ENCODE peak calls at places on chromosome 3, in five cellular contexts. I, W, L, P and Z are unnamed samples. For H4K20me1, the result is how much of the 10 kb centered on the place peaks cover.

GRCh38 chr3:136931587-136931986 is 26.2 kb upstream of the IL20RB start:
- DNase-seq in L (no peak), W (no peak), I (no peak), P (no peak), Z (no peak)

GRCh38 chr3:106139834-106140233 is 271.0 kb upstream of the CBLB start:
- DNase-seq in L (no peak), I (no peak), W (no peak), P (no peak), Z (no peak)

GRCh38 chr3:148149556-148149955 is 548.1 kb upstream of the AGTR1 start:
- DNase-seq in P (no peak), W (no peak), L (no peak), I (no peak), Z (no peak)

GRCh38 chr3:37910666-37911400 is 49.2 kb downstream of the CTDSPL start:
- DNase-seq in P (no peak), I (no peak), W (no peak), L (no peak), Z (no peak)

GRCh38 chr3:141074529-141074928 is 23.4 kb downstream of the SPSB4 start:
- DNase-seq in I (no peak), L (no peak), P (no peak), W (no peak), Z (no peak)

GRCh38 chr3:20054549-20054987 is 14.3 kb downstream of the KAT2B start:
- DNase-seq in L (no peak), P (peak), I (no peak), W (peak), Z (peak)

GRCh38 chr3:183664913-183665381 is 29.5 kb downstream of the KLHL24 start:
- DNase-seq in W (no peak), I (no peak), P (no peak), L (no peak), Z (no peak)

GRCh38 chr3:99961756-99962515 is 144.3 kb downstream of the CMSS1 start:
- DNase-seq in W (no peak), L (no peak), P (no peak), I (no peak), Z (no peak)

GRCh38 chr3:10941972-10942371 is 50.6 kb upstream of the SLC6A1 start:
- DNase-seq in P (no peak), L (peak), W (no peak), I (peak), Z (no peak)

GRCh38 chr3:33425456-33425855 is 14.7 kb downstream of the UBP1 start:
- DNase-seq in I (no peak), W (no peak), P (no peak), L (no peak), Z (no peak)

GRCh38 chr3:194187543-194187942 is 51.6 kb downstream of the HES1 start:
- DNase-seq in I (no peak), W (no peak), L (no peak), P (no peak), Z (no peak)

GRCh38 chr3:115062412-115062956 is 84.6 kb downstream of the ZBTB20 start:
- DNase-seq in I (no peak), W (no peak), L (no peak), P (no peak), Z (no peak)

GRCh38 chr3:108804956-108805355 is 17.6 kb upstream of the TRAT1 start:
- DNase-seq in L (no peak), W (no peak), I (no peak), P (no peak), Z (no peak)

GRCh38 chr3:188294823-188295487 is 141.0 kb downstream of the LPP start:
- DNase-seq in P (no peak), I (no peak), W (peak), L (no peak), Z (peak)

GRCh38 chr3:123068227-123069020 is 1.6 kb downstream of the PDIA5 start:
- DNase-seq in L (no peak), W (peak), I (peak), P (no peak), Z (peak)

GRCh38 chr3:48289659-48290058 is 43.8 kb downstream of the SPINK8 start:
- DNase-seq in L (no peak), I (no peak), P (no peak), W (no peak), Z (no peak)

GRCh38 chr3:116059421-116060096 is 385.7 kb downstream of the LSAMP start:
- DNase-seq in L (peak), I (no peak), P (no peak), W (peak), Z (peak)

GRCh38 chr3:170007031-170007663 is 30.6 kb upstream of the GPR160 start:
- DNase-seq in L (no peak), P (peak), I (no peak), W (no peak), Z (peak)

GRCh38 chr3:66317750-66318366 is 97.1 kb downstream of the SLC25A26 start:
- DNase-seq in W (no peak), I (no peak), L (no peak), P (no peak), Z (no peak)

GRCh38 chr3:93988283-93988682 is 8.3 kb downstream of the ARL13B start:
- DNase-seq in L (no peak), P (no peak), I (no peak), W (no peak), Z (no peak)

GRCh38 chr3:2452249-2452648 is 353.6 kb downstream of the CNTN4 start:
- DNase-seq in W (no peak), I (no peak), L (no peak), P (no peak), Z (no peak)

GRCh38 chr3:138389841-138390581 is 41.6 kb downstream of the MRAS start:
- DNase-seq in P (no peak), W (peak), L (no peak), I (no peak), Z (peak)

GRCh38 chr3:188947401-188947982 is 224.3 kb upstream of the TPRG1 start:
- DNase-seq in W (peak), P (no peak), L (peak), I (peak), Z (no peak)

GRCh38 chr3:94862703-94863102 is 799.8 kb downstream of the NSUN3 start:
- DNase-seq in W (no peak), P (no peak), I (no peak), L (no peak), Z (peak)

GRCh38 chr3:58637509-58637908 is 29.1 kb downstream of the FAM3D start:
- DNase-seq in I (no peak), L (no peak), P (no peak), W (no peak), Z (no peak)

GRCh38 chr3:194573680-194574437 is 59.4 kb downstream of the TMEM44 start:
- DNase-seq in P (no peak), W (no peak), I (peak), L (peak), Z (peak)

GRCh38 chr3:58994746-58995330 is 55.0 kb downstream of the CFAP20DC start:
- DNase-seq in I (no peak), W (peak), P (peak), L (peak), Z (peak)

GRCh38 chr3:135844381-135844780 is 121.1 kb upstream of the PPP2R3A start:
- DNase-seq in L (no peak), W (no peak), P (no peak), I (no peak), Z (no peak)

GRCh38 chr3:7518471-7518870 is 657.6 kb downstream of the GRM7 start:
- DNase-seq in L (no peak), I (no peak), W (no peak), P (no peak), Z (no peak)

GRCh38 chr3:122572940-122573412 is 4.5 kb upstream of the PARP15 start:
- DNase-seq in I (no peak), W (no peak), L (no peak), P (peak), Z (peak)

GRCh38 chr3:56157693-56158092 is 310.6 kb downstream of the ERC2 start:
- DNase-seq in W (no peak), I (no peak), P (peak), L (no peak), Z (no peak)

GRCh38 chr3:71252466-71252865 is 331.1 kb downstream of the FOXP1 start:
- DNase-seq in L (no peak), I (no peak), W (no peak), P (no peak), Z (no peak)

GRCh38 chr3:184126006-184126405 is 9.2 kb upstream of the EIF2B5 start:
- DNase-seq in W (no peak), P (no peak), I (no peak), L (no peak), Z (no peak)

GRCh38 chr3:197417451-197417850 is 119.0 kb upstream of the DLG1 start:
- DNase-seq in I (no peak), P (no peak), W (no peak), L (no peak), Z (no peak)

GRCh38 chr3:172329070-172329469 is 119.2 kb downstream of the GHSR start:
- DNase-seq in P (no peak), L (no peak), W (no peak), I (no peak), Z (no peak)

GRCh38 chr3:74435631-74436030 is 178.8 kb downstream of the CNTN3 start:
- DNase-seq in L (no peak), I (no peak), W (no peak), P (no peak), Z (no peak)

GRCh38 chr3:156416846-156417581 is 137.9 kb downstream of the SSR3 start:
- DNase-seq in L (no peak), I (no peak), W (no peak), P (no peak), Z (no peak)
- TF ChIP-seq ATF3 in L (no peak), I (no peak), W (no peak), P (no peak), Z (no peak)

GRCh38 chr3:50168388-50168787 is 13.3 kb downstream of the SEMA3F start:
- DNase-seq in I (no peak), P (no peak), L (no peak), W (no peak), Z (no peak)

GRCh38 chr3:50169232-50169631 is 14.1 kb downstream of the SEMA3F start:
- DNase-seq in L (no peak), W (no peak), I (no peak), P (no peak), Z (no peak)

GRCh38 chr3:50167782-50168317 is 12.7 kb downstream of the SEMA3F start:
- DNase-seq in L (no peak), I (no peak), P (no peak), W (no peak), Z (no peak)

GRCh38 chr3:50169858-50170257 is 14.7 kb downstream of the SEMA3F start:
- DNase-seq in I (no peak), L (no peak), W (no peak), P (no peak), Z (no peak)

DNA sequence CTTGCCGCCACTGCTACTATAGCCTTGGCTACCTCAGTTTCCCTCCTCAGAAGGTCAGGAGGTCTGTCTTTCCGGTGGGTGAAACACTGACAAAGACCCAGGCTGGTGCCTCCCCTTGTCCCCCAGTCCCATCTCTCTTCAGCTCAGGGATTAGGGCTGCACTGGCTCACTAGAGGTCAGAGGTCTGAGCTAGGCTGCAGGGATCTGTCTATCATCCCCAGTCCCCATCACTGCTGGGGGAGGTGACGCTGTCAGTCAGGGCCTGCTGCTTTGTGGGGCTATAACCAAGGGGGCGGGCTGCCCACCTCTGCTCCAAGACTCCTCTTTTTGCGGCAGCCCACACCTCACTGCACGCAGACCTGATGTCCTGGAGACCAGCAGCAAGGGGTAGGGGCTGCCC is 13.7 kb downstream of the SEMA3F start:
- DNase-seq in P (no peak), I (no peak), W (no peak), L (no peak), Z (no peak)
- H4K20me1 ChIP-seq in P (under half), I (under half), W (under half), L (under half), Z (under half)

DNA sequence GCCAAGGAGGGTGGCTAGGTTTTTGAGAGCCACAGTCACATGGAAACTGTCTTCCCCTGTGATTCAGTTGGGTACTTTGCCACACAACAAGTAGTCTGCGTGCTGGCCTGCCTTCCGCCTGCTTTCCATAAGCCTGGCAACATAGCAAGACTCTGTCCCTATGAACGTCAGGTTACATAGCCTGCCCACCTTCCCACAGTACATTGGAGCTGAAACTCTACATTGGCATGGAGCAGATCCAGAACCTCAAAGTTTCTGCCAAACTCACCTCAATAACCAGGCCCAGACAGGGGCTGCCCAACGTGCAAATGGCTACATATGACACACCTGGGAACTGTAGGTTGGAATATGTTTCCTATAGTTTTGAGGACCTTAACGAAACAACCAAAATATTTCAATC is 140.6 kb upstream of the PRICKLE2 start:
- DNase-seq in W (no peak), I (no peak), L (no peak), P (no peak), Z (no peak)
- TF ChIP-seq ATF3 in W (no peak), I (no peak), L (no peak), P (no peak), Z (no peak)

GRCh38 chr3:126997455-126998038 is 14.6 kb downstream of the PLXNA1 start:
- DNase-seq in W (no peak), L (no peak), I (no peak), P (no peak), Z (no peak)
- H4K20me1 ChIP-seq in W (under half), L (under half), I (under half), P (under half), Z (under half)

GRCh38 chr3:129416408-129416807 is 12.0 kb downstream of the EFCAB12 start:
- DNase-seq in P (no peak), I (no peak), L (no peak), W (no peak), Z (no peak)

GRCh38 chr3:129415830-129416229 is 12.6 kb downstream of the EFCAB12 start:
- DNase-seq in W (no peak), L (no peak), P (no peak), I (no peak), Z (peak)

GRCh38 chr3:129412542-129413198 is 15.8 kb downstream of the EFCAB12 start:
- DNase-seq in W (no peak), P (no peak), L (no peak), I (no peak), Z (no peak)

GRCh38 chr3:129415378-129415777 is 13.1 kb downstream of the EFCAB12 start:
- DNase-seq in I (no peak), W (no peak), L (no peak), P (no peak), Z (no peak)

DNA sequence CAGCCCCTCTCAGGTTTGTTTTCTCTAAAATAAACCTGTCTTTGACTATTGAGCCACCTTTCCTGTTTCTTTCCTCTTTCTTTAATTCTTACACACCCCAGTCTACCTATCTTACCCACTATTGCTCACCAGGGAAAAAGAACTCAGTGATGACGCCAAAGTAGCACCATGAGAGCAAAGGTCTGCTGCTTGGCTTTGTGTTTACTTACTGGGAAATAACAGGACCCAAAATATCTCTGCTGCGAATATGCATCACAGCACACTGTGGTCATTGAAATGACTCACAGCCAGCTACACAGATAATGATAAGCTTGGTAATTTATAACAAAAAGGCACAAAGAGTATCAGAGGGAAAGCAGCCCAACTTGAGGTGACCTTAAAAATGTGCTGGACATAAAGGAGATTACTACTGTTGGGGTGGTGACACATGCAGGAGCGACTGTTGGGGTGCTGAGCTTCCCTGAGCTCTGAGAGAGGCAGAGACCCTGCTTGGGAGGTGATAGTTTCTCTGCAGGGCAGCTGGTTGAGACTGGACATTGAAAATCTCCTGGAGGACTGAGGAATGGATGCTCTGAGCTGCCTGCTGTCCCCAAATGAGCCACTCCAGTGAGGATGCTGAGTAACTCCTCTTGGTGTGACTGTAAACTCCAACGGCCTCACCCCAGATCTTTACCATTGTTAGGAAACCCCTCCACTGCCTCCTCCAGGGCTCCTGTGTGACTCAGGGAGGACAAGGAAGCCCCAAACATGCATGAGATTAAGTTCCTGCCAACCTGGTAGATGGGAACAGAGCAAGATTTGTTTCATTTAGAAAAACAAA is 14.5 kb downstream of the EFCAB12 start:
- DNase-seq in I (no peak), W (no peak), L (peak), P (no peak), Z (peak)
- TF ChIP-seq ATF3 in I (no peak), W (no peak), L (peak), P (no peak), Z (peak)

GRCh38 chr3:152402698-152403456 is 134.1 kb downstream of the MBNL1 start:
- DNase-seq in W (no peak), I (no peak), L (no peak), P (no peak), Z (no peak)

GRCh38 chr3:152404976-152405375 is 136.2 kb downstream of the MBNL1 start:
- DNase-seq in I (no peak), W (no peak), P (no peak), L (no peak), Z (no peak)

GRCh38 chr3:152403632-152404066 is 134.9 kb downstream of the MBNL1 start:
- DNase-seq in L (peak), W (no peak), P (no peak), I (no peak), Z (no peak)

GRCh38 chr3:152400912-152401311 is 132.2 kb downstream of the MBNL1 start:
- DNase-seq in W (no peak), L (no peak), P (no peak), I (no peak), Z (no peak)

GRCh38 chr3:152405915-152406802 is 137.4 kb downstream of the MBNL1 start:
- DNase-seq in P (no peak), W (no peak), L (no peak), I (no peak), Z (no peak)
- H4K20me1 ChIP-seq in P (under half), W (under half), L (under half), I (under half), Z (under half)